ENCODE peak calls at places on chromosomes 3 and 15, in five cellular contexts. C, D, T, M and B are unnamed samples.
A peak's percentile ranks its signal among the peaks of the same experiment; 100 is the strongest.

GRCh38 chr3:175495331-175495730 is 636.2 kb downstream of the NAALADL2 start:
- DNase-seq in C (no peak), D (no peak), T (no peak), M (no peak), B (no peak)

GRCh38 chr3:176799675-176800074 is 397.6 kb downstream of the TBL1XR1 start:
- DNase-seq in C (no peak), D (no peak), T (no peak), M (no peak), B (no peak)

GRCh38 chr15:58864602-58865419 is 68.7 kb downstream of the SLTM start:
- DNase-seq in C (no peak), D (peak; percentile 22), T (peak; percentile 62), M (no peak), B (no peak)

GRCh38 chr3:27616031-27616430 is 106.1 kb downstream of the EOMES start:
- DNase-seq in C (no peak), D (no peak), T (no peak), M (no peak), B (no peak)

GRCh38 chr15:69813881-69814280 is 283.8 kb downstream of the TLE3 start:
- DNase-seq in C (no peak), D (no peak), T (no peak), M (no peak), B (no peak)

GRCh38 chr3:129994883-129995559 is 20.5 kb downstream of the TRH start:
- DNase-seq in C (no peak), D (no peak), T (no peak), M (no peak), B (no peak)

GRCh38 chr3:42814914-42815507 is 5.8 kb downstream of the ACKR2 start:
- DNase-seq in C (no peak), D (no peak), T (no peak), M (no peak), B (no peak)

GRCh38 chr15:83559310-83559966 is 94.5 kb upstream of the ADAMTSL3 start:
- DNase-seq in C (peak; percentile 40), D (peak; percentile 63), T (no peak), M (peak; percentile 41), B (peak; percentile 26)

GRCh38 chr3:101156787-101157345 is 163.5 kb downstream of the IMPG2 start:
- DNase-seq in C (no peak), D (no peak), T (no peak), M (no peak), B (no peak)

GRCh38 chr3:183350164-183350563 is 78.3 kb downstream of the MCF2L2 start:
- DNase-seq in C (no peak), D (no peak), T (no peak), M (no peak), B (no peak)

GRCh38 chr3:69767571-69767970 is 28.3 kb downstream of the MITF start:
- DNase-seq in C (no peak), D (no peak), T (peak; percentile 83), M (no peak), B (no peak)

GRCh38 chr3:86929046-86929445 is 61.9 kb downstream of the VGLL3 start:
- DNase-seq in C (peak; percentile 62), D (no peak), T (no peak), M (no peak), B (no peak)

GRCh38 chr15:40303576-40303975 is 4.2 kb downstream of the PLCB2 start:
- DNase-seq in C (no peak), D (no peak), T (no peak), M (no peak), B (no peak)

GRCh38 chr3:97949110-97949485 is 23.1 kb downstream of the RIOX2 start:
- DNase-seq in C (no peak), D (no peak), T (no peak), M (no peak), B (no peak)

GRCh38 chr3:156620260-156620659 is 54.1 kb upstream of the TIPARP start:
- DNase-seq in C (no peak), D (no peak), T (no peak), M (no peak), B (no peak)

GRCh38 chr15:57651445-57651844 is 55.1 kb upstream of the POLR2M start:
- DNase-seq in C (no peak), D (no peak), T (no peak), M (no peak), B (no peak)

GRCh38 chr3:137938876-137939275 is 71.1 kb upstream of the CLDN18 start:
- DNase-seq in C (no peak), D (no peak), T (no peak), M (no peak), B (no peak)

GRCh38 chr3:178270838-178271237 is 265.4 kb upstream of the KCNMB2 start:
- DNase-seq in C (no peak), D (no peak), T (no peak), M (no peak), B (no peak)

DNA sequence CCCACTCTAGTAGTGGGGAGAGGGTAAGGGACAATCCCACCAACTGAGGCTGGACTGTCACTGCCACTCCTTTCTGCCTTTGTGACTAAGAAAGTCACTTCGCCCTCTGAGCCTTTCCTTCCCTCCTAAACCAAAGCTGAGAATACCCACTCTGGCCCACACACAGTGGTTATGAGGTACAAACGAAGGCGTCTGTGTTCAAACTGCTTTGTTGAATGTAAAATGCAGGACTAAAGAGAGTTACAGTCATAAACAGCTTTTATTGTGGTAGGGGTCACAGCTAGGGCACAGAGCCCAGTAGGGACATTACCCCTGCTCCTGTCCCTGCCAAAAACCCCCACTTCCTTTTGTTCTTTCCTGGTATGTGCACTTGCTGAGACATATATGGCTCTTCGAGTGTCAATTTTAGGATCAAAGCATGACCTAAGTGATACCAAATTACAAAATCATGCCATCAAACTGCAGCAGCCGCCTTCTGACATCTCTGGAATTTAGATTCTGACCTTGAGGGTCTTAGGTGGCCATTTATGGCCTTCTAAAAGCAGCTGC is 45.1 kb downstream of the CTDSPL start:
- DNase-seq in C (no peak), D (no peak), T (no peak), M (no peak), B (peak; percentile 50)
- H3K4me1 ChIP-seq in C (peaks cover 22% of the 10 kb centered on the region), D (peaks cover 4% of the 10 kb centered on the region), T (peaks cover 18% of the 10 kb centered on the region), M (peaks cover 48% of the 10 kb centered on the region), B (peaks cover 36% of the 10 kb centered on the region)

GRCh38 chr15:74392402-74392876 is 25.0 kb upstream of the CYP11A1 start:
- DNase-seq in C (no peak), D (no peak), T (no peak), M (no peak), B (no peak)

GRCh38 chr15:74391604-74392401 is 24.4 kb upstream of the CYP11A1 start:
- DNase-seq in C (no peak), D (no peak), T (no peak), M (no peak), B (no peak)

GRCh38 chr15:74389115-74390048 is 21.9 kb upstream of the CYP11A1 start:
- DNase-seq in C (no peak), D (no peak), T (no peak), M (no peak), B (no peak)

GRCh38 chr15:74392902-74393301 is 25.5 kb upstream of the CYP11A1 start:
- DNase-seq in C (no peak), D (no peak), T (no peak), M (no peak), B (no peak)

GRCh38 chr15:74390552-74391288 is 23.3 kb upstream of the CYP11A1 start:
- DNase-seq in C (no peak), D (no peak), T (no peak), M (no peak), B (no peak)
- H3K4me1 ChIP-seq in C (peaks cover 26% of the 10 kb centered on the region), D (no peaks in the 10 kb centered on the region), T (peaks cover 9% of the 10 kb centered on the region), M (no peaks in the 10 kb centered on the region), B (peaks cover 11% of the 10 kb centered on the region)

DNA sequence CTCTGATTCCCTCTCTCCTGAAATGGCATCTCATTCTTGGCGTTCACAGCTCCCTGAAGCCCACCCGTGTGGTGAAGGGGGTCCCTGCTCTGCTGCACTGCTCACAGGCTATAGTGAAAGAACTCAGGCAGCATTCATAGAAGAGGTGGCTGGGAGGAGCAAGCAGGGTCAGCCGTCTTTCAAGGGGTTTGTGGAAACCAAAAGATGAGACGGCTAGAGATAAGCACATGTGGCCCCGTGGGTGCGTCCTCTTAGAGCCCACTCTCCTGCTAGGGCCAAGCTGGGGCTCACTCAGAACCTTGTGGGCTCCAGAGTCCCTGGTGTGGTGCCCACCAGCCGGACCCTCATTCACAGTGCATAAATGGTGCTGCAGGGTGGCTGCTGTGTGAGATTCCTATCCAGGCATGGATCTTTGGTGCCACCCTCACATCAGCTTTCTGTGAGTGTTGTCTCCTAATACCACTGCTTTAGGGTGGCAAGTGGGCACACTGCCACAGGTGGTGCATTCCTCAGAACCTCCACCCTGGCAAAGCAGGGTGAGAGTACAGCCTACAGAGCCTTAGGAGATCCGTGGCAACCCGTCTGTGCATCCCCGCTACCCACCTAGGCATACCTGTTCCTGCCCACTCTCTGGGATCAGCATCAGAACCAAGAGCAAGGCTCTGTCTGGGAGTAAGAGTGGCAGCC is 11.2 kb upstream of the SEMA4B start:
- DNase-seq in C (no peak), D (no peak), T (no peak), M (no peak), B (no peak)
- H3K4me1 ChIP-seq in C (no peaks in the 10 kb centered on the region), D (no peaks in the 10 kb centered on the region), T (peaks cover 24% of the 10 kb centered on the region), M (peaks cover 64% of the 10 kb centered on the region), B (peaks cover 11% of the 10 kb centered on the region)

GRCh38 chr15:74201656-74202420 is 749 bp downstream of the STRA6 start:
- DNase-seq in C (peak; percentile 62), D (no peak), T (no peak), M (no peak), B (no peak)

GRCh38 chr15:74205593-74205969 is 3.0 kb upstream of the STRA6 start:
- DNase-seq in C (no peak), D (no peak), T (no peak), M (no peak), B (no peak)

GRCh38 chr15:74202461-74203401 is at the start of gene STRA6:
- DNase-seq in C (peak; percentile 53), D (peak; percentile 76), T (no peak), M (no peak), B (no peak)

GRCh38 chr15:74206801-74207281 is 4.3 kb upstream of the STRA6 start:
- DNase-seq in C (peak; percentile 79), D (no peak), T (no peak), M (no peak), B (no peak)

DNA sequence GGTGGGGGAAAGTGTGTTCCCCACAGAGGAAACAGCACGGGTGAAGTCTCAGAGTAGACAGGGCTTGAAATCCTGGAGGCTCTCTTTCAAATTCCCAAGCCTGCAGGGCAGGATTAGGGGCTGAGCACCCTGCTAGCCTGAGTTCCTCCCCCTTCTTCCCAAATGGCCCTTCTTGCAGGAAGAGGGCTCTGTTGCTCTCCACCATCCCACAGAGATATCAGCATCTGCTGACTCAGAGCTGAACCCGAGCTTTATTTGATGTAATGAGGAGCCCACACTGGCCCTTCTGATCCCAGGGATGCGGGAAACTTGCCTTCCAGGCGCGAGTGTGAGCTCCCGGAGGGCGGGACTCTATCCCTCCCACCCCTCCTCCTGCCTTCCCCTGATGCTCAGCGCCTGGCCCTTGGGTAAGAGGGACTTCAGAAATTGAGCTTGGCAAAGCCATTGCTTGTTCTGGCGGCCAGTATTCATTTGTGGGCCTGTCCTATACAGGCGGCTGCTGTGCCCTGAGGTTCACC is 1.4 kb upstream of the STRA6 start:
- DNase-seq in C (peak; percentile 83), D (no peak), T (no peak), M (peak; percentile 84), B (no peak)
- H3K4me1 ChIP-seq in C (peaks cover 69% of the 10 kb centered on the region), D (peaks cover 20% of the 10 kb centered on the region), T (peaks cover 10% of the 10 kb centered on the region), M (peaks cover 55% of the 10 kb centered on the region), B (peaks cover 28% of the 10 kb centered on the region)

DNA sequence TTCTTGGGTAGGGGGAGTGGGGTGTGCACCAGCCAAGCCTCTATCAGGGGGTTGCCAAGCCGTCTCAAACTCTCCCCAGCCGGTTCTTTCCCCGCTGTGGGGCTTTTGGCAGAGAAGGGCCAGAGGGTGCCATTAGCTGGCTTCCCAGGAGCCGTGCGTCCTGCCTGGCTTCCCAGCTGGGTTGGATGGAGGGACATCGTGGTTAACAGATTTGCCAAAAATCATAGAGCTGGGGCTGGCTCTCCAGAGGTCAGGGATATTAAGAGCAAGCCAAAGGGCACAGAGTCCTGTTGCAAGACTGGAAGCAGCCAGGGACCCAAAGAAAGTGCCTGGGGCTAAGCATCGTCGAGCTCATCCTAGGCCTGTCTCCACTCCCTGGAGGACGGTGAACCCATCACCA is 104.6 kb upstream of the HES1 start:
- DNase-seq in C (no peak), D (no peak), T (no peak), M (no peak), B (no peak)
- H3K4me1 ChIP-seq in C (no peaks in the 10 kb centered on the region), D (peaks cover 10% of the 10 kb centered on the region), T (no peaks in the 10 kb centered on the region), M (no peaks in the 10 kb centered on the region), B (no peaks in the 10 kb centered on the region)